ENCODE peak calls at places on chromosomes 13 and 19, in nine cellular contexts. One of them, this sample, is unnamed.

GRCh38 chr13:64371045-64371444 is 2859.1 kb downstream of the PCDH9 start:
- DNase-seq in H1: no peak
- DNase-seq in uterus: no peak
- DNase-seq in tibial artery: no peak
- DNase-seq in cardiac muscle cell: no peak
- DNase-seq in Caco-2: no peak
- DNase-seq in heart right ventricle: no peak
- DNase-seq in ascending aorta: no peak
- DNase-seq in Peyer's patch: no peak
- DNase-seq in this sample: no peak

GRCh38 chr19:19485161-19485997 is 30.0 kb downstream of the TSSK6 start:
- DNase-seq in H1: no peak
- DNase-seq in uterus: no peak
- DNase-seq in tibial artery: no peak
- DNase-seq in cardiac muscle cell: no peak
- DNase-seq in Caco-2: no peak
- DNase-seq in heart right ventricle: peak; percentile 23
- DNase-seq in ascending aorta: no peak
- DNase-seq in Peyer's patch: peak; percentile 34
- DNase-seq in this sample: peak; percentile 58

GRCh38 chr13:27783111-27783510 is 9.2 kb upstream of the GSX1 start:
- DNase-seq in H1: no peak
- DNase-seq in uterus: no peak
- DNase-seq in tibial artery: no peak
- DNase-seq in cardiac muscle cell: peak; percentile 51
- DNase-seq in Caco-2: no peak
- DNase-seq in heart right ventricle: no peak
- DNase-seq in ascending aorta: no peak
- DNase-seq in Peyer's patch: no peak
- DNase-seq in this sample: no peak

GRCh38 chr19:53870485-53870844 is 2.8 kb downstream of the MYADM start:
- DNase-seq in H1: no peak
- DNase-seq in uterus: no peak
- DNase-seq in tibial artery: no peak
- DNase-seq in cardiac muscle cell: no peak
- DNase-seq in Caco-2: no peak
- DNase-seq in heart right ventricle: no peak
- DNase-seq in ascending aorta: no peak
- DNase-seq in Peyer's patch: no peak
- DNase-seq in this sample: no peak

GRCh38 chr19:14979498-14980255 is at the start of gene SLC1A6:
- DNase-seq in H1: peak; percentile 79
- DNase-seq in uterus: no peak
- DNase-seq in tibial artery: no peak
- DNase-seq in cardiac muscle cell: peak; percentile 51
- DNase-seq in Caco-2: no peak
- DNase-seq in heart right ventricle: no peak
- DNase-seq in ascending aorta: no peak
- DNase-seq in Peyer's patch: no peak
- DNase-seq in this sample: peak; percentile 13

GRCh38 chr19:39671739-39672363 is 16.1 kb downstream of the LGALS16 start:
- DNase-seq in H1: peak; percentile 50
- DNase-seq in uterus: no peak
- DNase-seq in tibial artery: no peak
- DNase-seq in cardiac muscle cell: peak; percentile 67
- DNase-seq in Caco-2: peak; percentile 48
- DNase-seq in heart right ventricle: peak; percentile 26
- DNase-seq in ascending aorta: no peak
- DNase-seq in Peyer's patch: peak; percentile 25
- DNase-seq in this sample: peak; percentile 37

GRCh38 chr19:33773704-33774624 is 22.7 kb upstream of the KCTD15 start:
- DNase-seq in H1: no peak
- DNase-seq in uterus: no peak
- DNase-seq in tibial artery: no peak
- DNase-seq in cardiac muscle cell: no peak
- DNase-seq in Caco-2: no peak
- DNase-seq in heart right ventricle: no peak
- DNase-seq in ascending aorta: no peak
- DNase-seq in Peyer's patch: no peak
- DNase-seq in this sample: peak; percentile 63

GRCh38 chr19:37333457-37333856 is 37.4 kb upstream of the ZNF527 start:
- DNase-seq in H1: no peak
- DNase-seq in uterus: no peak
- DNase-seq in tibial artery: no peak
- DNase-seq in cardiac muscle cell: no peak
- DNase-seq in Caco-2: no peak
- DNase-seq in heart right ventricle: no peak
- DNase-seq in ascending aorta: no peak
- DNase-seq in Peyer's patch: no peak
- DNase-seq in this sample: no peak

GRCh38 chr13:29543230-29544215 is 52.0 kb downstream of the SLC7A1 start:
- DNase-seq in H1: no peak
- DNase-seq in uterus: no peak
- DNase-seq in tibial artery: no peak
- DNase-seq in cardiac muscle cell: no peak
- DNase-seq in Caco-2: no peak
- DNase-seq in heart right ventricle: no peak
- DNase-seq in ascending aorta: no peak
- DNase-seq in Peyer's patch: no peak
- DNase-seq in this sample: peak; percentile 29

GRCh38 chr13:106302011-106302410 is 233.5 kb downstream of the EFNB2 start:
- DNase-seq in H1: no peak
- DNase-seq in uterus: no peak
- DNase-seq in tibial artery: no peak
- DNase-seq in cardiac muscle cell: no peak
- DNase-seq in Caco-2: no peak
- DNase-seq in heart right ventricle: no peak
- DNase-seq in ascending aorta: no peak
- DNase-seq in Peyer's patch: no peak
- DNase-seq in this sample: no peak

GRCh38 chr13:41550239-41550638 is 92.9 kb downstream of the RGCC start:
- DNase-seq in H1: peak; percentile 35
- DNase-seq in uterus: no peak
- DNase-seq in tibial artery: no peak
- DNase-seq in cardiac muscle cell: no peak
- DNase-seq in Caco-2: no peak
- DNase-seq in heart right ventricle: no peak
- DNase-seq in ascending aorta: no peak
- DNase-seq in Peyer's patch: no peak
- DNase-seq in this sample: no peak

DNA sequence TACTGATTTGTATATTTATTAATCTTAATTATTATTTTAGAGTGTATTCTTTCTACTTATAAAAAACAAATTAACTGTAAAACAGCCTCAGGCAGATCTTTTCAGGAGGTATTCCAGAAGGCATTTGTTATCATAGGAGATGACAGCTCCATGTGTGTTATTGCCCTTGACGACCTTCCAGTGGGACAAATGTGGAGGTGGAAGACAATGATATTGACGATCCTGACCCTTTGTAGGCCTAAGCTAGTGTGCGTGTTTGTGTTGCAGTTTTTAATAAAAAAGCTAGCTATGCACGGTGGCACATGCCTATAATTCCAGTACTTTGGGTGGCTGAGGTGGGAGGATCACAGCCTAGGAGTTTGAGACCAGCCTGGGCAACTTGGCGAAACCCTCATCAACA is 46.7 kb downstream of the NDFIP2 start:
- DNase-seq in H1: no peak
- DNase-seq in uterus: no peak
- DNase-seq in tibial artery: no peak
- DNase-seq in cardiac muscle cell: no peak
- DNase-seq in Caco-2: no peak
- DNase-seq in heart right ventricle: no peak
- DNase-seq in ascending aorta: no peak
- DNase-seq in Peyer's patch: no peak
- DNase-seq in this sample: no peak
- H3K36me3 ChIP-seq in H1: no peaks in the 10 kb centered on the region
- H3K36me3 ChIP-seq in uterus: no peaks in the 10 kb centered on the region
- H3K36me3 ChIP-seq in tibial artery: peaks cover 20% of the 10 kb centered on the region
- H3K36me3 ChIP-seq in cardiac muscle cell: peaks cover 11% of the 10 kb centered on the region
- H3K36me3 ChIP-seq in Caco-2: peaks cover 2% of the 10 kb centered on the region
- H3K36me3 ChIP-seq in heart right ventricle: peaks cover 8% of the 10 kb centered on the region
- H3K36me3 ChIP-seq in ascending aorta: no peaks in the 10 kb centered on the region
- H3K36me3 ChIP-seq in Peyer's patch: peaks cover 35% of the 10 kb centered on the region
- H3K36me3 ChIP-seq in this sample: no peaks in the 10 kb centered on the region

DNA sequence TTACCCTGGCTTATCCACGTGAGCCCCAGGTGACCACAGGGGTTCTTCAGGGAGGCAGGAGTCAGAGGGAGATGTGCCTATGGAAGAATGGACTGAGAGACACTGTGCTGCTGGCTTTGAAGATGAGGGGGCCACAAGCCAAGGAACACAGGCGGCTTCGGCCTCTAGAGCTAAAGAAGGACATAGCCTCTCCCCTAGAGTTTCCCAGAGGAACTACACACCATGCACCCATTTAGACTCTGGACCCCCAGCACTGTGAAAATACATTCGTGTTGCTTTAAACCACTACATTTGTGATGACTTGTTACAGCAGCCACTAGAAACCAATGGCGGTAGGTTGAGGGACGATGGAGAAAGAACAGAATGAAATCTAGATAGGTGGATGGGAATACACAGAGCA is 13.7 kb upstream of the ATF5 start:
- DNase-seq in H1: no peak
- DNase-seq in uterus: no peak
- DNase-seq in tibial artery: no peak
- DNase-seq in cardiac muscle cell: no peak
- DNase-seq in Caco-2: no peak
- DNase-seq in heart right ventricle: no peak
- DNase-seq in ascending aorta: no peak
- DNase-seq in Peyer's patch: no peak
- DNase-seq in this sample: no peak
- H3K4me1 ChIP-seq in H1: no peaks in the 10 kb centered on the region
- H3K4me1 ChIP-seq in uterus: peaks cover 7% of the 10 kb centered on the region
- H3K4me1 ChIP-seq in tibial artery: peaks cover 9% of the 10 kb centered on the region
- H3K4me1 ChIP-seq in cardiac muscle cell: no peaks in the 10 kb centered on the region
- H3K4me1 ChIP-seq in Caco-2: peaks cover 30% of the 10 kb centered on the region
- H3K4me1 ChIP-seq in heart right ventricle: peaks cover 18% of the 10 kb centered on the region
- H3K4me1 ChIP-seq in ascending aorta: peaks cover 7% of the 10 kb centered on the region
- H3K4me1 ChIP-seq in Peyer's patch: peaks cover 4% of the 10 kb centered on the region
- H3K4me1 ChIP-seq in this sample: no peaks in the 10 kb centered on the region

DNA sequence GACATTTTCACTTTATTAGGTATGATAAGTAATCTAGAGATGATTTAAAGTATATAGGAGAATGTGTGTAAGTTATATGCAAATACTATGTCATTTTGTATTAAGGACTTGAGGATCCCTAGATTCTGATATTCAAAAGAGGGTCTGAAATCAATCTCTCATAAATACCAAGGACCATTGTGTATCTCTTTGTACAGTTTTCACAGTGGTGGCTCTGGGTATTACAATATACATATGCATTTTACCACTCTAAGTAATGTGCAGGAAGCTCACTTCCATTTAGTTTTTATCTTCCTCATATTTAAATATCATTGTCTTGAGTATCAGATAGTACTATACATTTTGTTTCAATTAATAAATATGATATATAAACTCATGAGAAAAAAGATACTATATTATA is 862.6 kb upstream of the PCDH20 start:
- DNase-seq in H1: no peak
- DNase-seq in uterus: no peak
- DNase-seq in tibial artery: no peak
- DNase-seq in cardiac muscle cell: no peak
- DNase-seq in Caco-2: no peak
- DNase-seq in heart right ventricle: no peak
- DNase-seq in ascending aorta: no peak
- DNase-seq in Peyer's patch: no peak
- DNase-seq in this sample: no peak
- TF ChIP-seq CTCF in H1: no peak
- TF ChIP-seq CTCF in uterus: no peak
- TF ChIP-seq CTCF in tibial artery: no peak
- TF ChIP-seq CTCF in cardiac muscle cell: no peak
- TF ChIP-seq CTCF in Caco-2: no peak
- TF ChIP-seq CTCF in heart right ventricle: no peak
- TF ChIP-seq CTCF in ascending aorta: no peak
- TF ChIP-seq CTCF in Peyer's patch: no peak
- TF ChIP-seq CTCF in this sample: peak; percentile 14

GRCh38 chr19:29537181-29537580 is 11.4 kb downstream of the VSTM2B start:
- DNase-seq in H1: peak; percentile 14
- DNase-seq in uterus: no peak
- DNase-seq in tibial artery: peak; percentile 49
- DNase-seq in cardiac muscle cell: no peak
- DNase-seq in Caco-2: peak; percentile 17
- DNase-seq in heart right ventricle: no peak
- DNase-seq in ascending aorta: peak; percentile 38
- DNase-seq in Peyer's patch: no peak
- DNase-seq in this sample: no peak

GRCh38 chr19:29538651-29539050 is 12.9 kb downstream of the VSTM2B start:
- DNase-seq in H1: no peak
- DNase-seq in uterus: peak; percentile 1
- DNase-seq in tibial artery: no peak
- DNase-seq in cardiac muscle cell: no peak
- DNase-seq in Caco-2: no peak
- DNase-seq in heart right ventricle: no peak
- DNase-seq in ascending aorta: no peak
- DNase-seq in Peyer's patch: no peak
- DNase-seq in this sample: no peak

GRCh38 chr19:29539131-29539530 is 13.3 kb downstream of the VSTM2B start:
- DNase-seq in H1: peak; percentile 26
- DNase-seq in uterus: peak; percentile 2
- DNase-seq in tibial artery: peak; percentile 34
- DNase-seq in cardiac muscle cell: no peak
- DNase-seq in Caco-2: peak; percentile 11
- DNase-seq in heart right ventricle: no peak
- DNase-seq in ascending aorta: no peak
- DNase-seq in Peyer's patch: no peak
- DNase-seq in this sample: no peak

GRCh38 chr19:29535984-29536508 is 10.3 kb downstream of the VSTM2B start:
- DNase-seq in H1: peak; percentile 41
- DNase-seq in uterus: no peak
- DNase-seq in tibial artery: peak; percentile 37
- DNase-seq in cardiac muscle cell: no peak
- DNase-seq in Caco-2: no peak
- DNase-seq in heart right ventricle: no peak
- DNase-seq in ascending aorta: peak; percentile 33
- DNase-seq in Peyer's patch: no peak
- DNase-seq in this sample: no peak

GRCh38 chr19:29537601-29538000 is 11.8 kb downstream of the VSTM2B start:
- DNase-seq in H1: peak; percentile 30
- DNase-seq in uterus: no peak
- DNase-seq in tibial artery: peak; percentile 50
- DNase-seq in cardiac muscle cell: no peak
- DNase-seq in Caco-2: peak; percentile 5
- DNase-seq in heart right ventricle: no peak
- DNase-seq in ascending aorta: peak; percentile 5
- DNase-seq in Peyer's patch: no peak
- DNase-seq in this sample: no peak
- H3K36me3 ChIP-seq in H1: no peaks in the 10 kb centered on the region
- H3K36me3 ChIP-seq in uterus: no peaks in the 10 kb centered on the region
- H3K36me3 ChIP-seq in tibial artery: no peaks in the 10 kb centered on the region
- H3K36me3 ChIP-seq in cardiac muscle cell: no peaks in the 10 kb centered on the region
- H3K36me3 ChIP-seq in Caco-2: no peaks in the 10 kb centered on the region
- H3K36me3 ChIP-seq in heart right ventricle: no peaks in the 10 kb centered on the region
- H3K36me3 ChIP-seq in ascending aorta: no peaks in the 10 kb centered on the region
- H3K36me3 ChIP-seq in Peyer's patch: no peaks in the 10 kb centered on the region
- H3K36me3 ChIP-seq in this sample: no peaks in the 10 kb centered on the region

This sample was measured in BE2C.